ENCODE peak calls at places on chromosomes 4 and X, in seven cellular contexts. E is Peyer's patch, T is fibroblast of lung, Q is WERI-Rb-1, B is esophagus squamous epithelium, W is psoas muscle, D is T-helper 17 cell. F is an unnamed sample. For H3K9me3, the result is how much of the 10 kb centered on the place peaks cover.

GRCh38 chr4:113872426-113873260 is 106.8 kb downstream of the ARSJ start:
- DNase-seq in E (no peak), T (no peak), Q (no peak), B (no peak), W (no peak), D (no peak), F (no peak)

GRCh38 chr4:5446595-5446994 is 261.8 kb downstream of the EVC2 start:
- DNase-seq in E (no peak), T (no peak), Q (no peak), B (no peak), W (no peak), D (no peak), F (no peak)

GRCh38 chr4:85642356-85643100 is 167.6 kb downstream of the ARHGAP24 start:
- DNase-seq in E (no peak), T (no peak), Q (no peak), B (no peak), W (no peak), D (no peak), F (no peak)

GRCh38 chr4:151940926-151941617 is 180.3 kb upstream of the GATB start:
- DNase-seq in E (no peak), T (no peak), Q (no peak), B (no peak), W (no peak), D (no peak), F (no peak)

GRCh38 chr4:32042486-32042885 is 1322.3 kb downstream of the PCDH7 start:
- DNase-seq in E (no peak), T (no peak), Q (no peak), B (no peak), W (no peak), D (no peak), F (no peak)

GRCh38 chr4:119237642-119238041 is 25.1 kb downstream of the USP53 start:
- DNase-seq in E (no peak), T (no peak), Q (no peak), B (no peak), W (no peak), D (no peak), F (no peak)

GRCh38 chr4:2812600-2812932 is 19.7 kb downstream of the SH3BP2 start:
- DNase-seq in E (no peak), T (no peak), Q (no peak), B (no peak), W (no peak), D (no peak), F (no peak)

GRCh38 chr4:25421819-25422511 is 44.9 kb downstream of the ANAPC4 start:
- DNase-seq in E (no peak), T (no peak), Q (no peak), B (no peak), W (no peak), D (no peak), F (no peak)

GRCh38 chrX:138866643-138867042 is 155.1 kb upstream of the FGF13 start:
- DNase-seq in E (no peak), T (no peak), Q (no peak), B (no peak), W (no peak), D (no peak), F (no peak)

GRCh38 chr4:1961563-1961962 is 47.2 kb downstream of the NELFA start:
- DNase-seq in E (no peak), T (no peak), Q (no peak), B (no peak), W (no peak), D (no peak), F (no peak)

GRCh38 chrX:15410430-15410829 is 26.2 kb upstream of the VEGFD start:
- DNase-seq in E (no peak), T (no peak), Q (no peak), B (no peak), W (no peak), D (no peak), F (no peak)

GRCh38 chr4:106333186-106333585 is 16.8 kb downstream of the AIMP1 start:
- DNase-seq in E (no peak), T (no peak), Q (no peak), B (no peak), W (no peak), D (no peak), F (no peak)

GRCh38 chr4:40212674-40213504 is 16.1 kb downstream of the RHOH start:
- DNase-seq in E (no peak), T (peak), Q (no peak), B (no peak), W (no peak), D (no peak), F (no peak)

GRCh38 chrX:45711231-45711630 is 510.6 kb upstream of the DIPK2B start:
- DNase-seq in E (no peak), T (no peak), Q (no peak), B (no peak), W (no peak), D (no peak), F (no peak)

GRCh38 chr4:13409324-13409723 is 74.8 kb downstream of the RAB28 start:
- DNase-seq in E (no peak), T (no peak), Q (no peak), B (no peak), W (no peak), D (no peak), F (no peak)

GRCh38 chr4:3418029-3418762 is 23.6 kb upstream of the HGFAC start:
- DNase-seq in E (no peak), T (no peak), Q (peak), B (no peak), W (no peak), D (no peak), F (no peak)

GRCh38 chr4:56727150-56727549 is 46.1 kb upstream of the HOPX start:
- DNase-seq in E (no peak), T (peak), Q (no peak), B (no peak), W (no peak), D (no peak), F (no peak)

GRCh38 chr4:24226018-24226417 is 336.2 kb upstream of the PPARGC1A start:
- DNase-seq in E (no peak), T (peak), Q (no peak), B (no peak), W (no peak), D (no peak), F (no peak)

GRCh38 chrX:68898661-68899060 is 69.8 kb downstream of the EFNB1 start:
- DNase-seq in E (no peak), T (no peak), Q (no peak), B (no peak), W (no peak), D (no peak), F (no peak)

GRCh38 chr4:26032572-26033320 is 118.7 kb downstream of the SMIM20 start:
- DNase-seq in E (no peak), T (peak), Q (peak), B (no peak), W (peak), D (no peak), F (no peak)

GRCh38 chrX:40871385-40872082 is 136.2 kb upstream of the MED14 start:
- DNase-seq in E (no peak), T (peak), Q (no peak), B (no peak), W (no peak), D (no peak), F (no peak)

GRCh38 chrX:20060961-20061868 is 55.5 kb downstream of the MAP7D2 start:
- DNase-seq in E (peak), T (no peak), Q (no peak), B (no peak), W (no peak), D (no peak), F (no peak)

GRCh38 chr4:10949039-10949728 is 264.6 kb upstream of the CLNK start:
- DNase-seq in E (no peak), T (no peak), Q (no peak), B (no peak), W (no peak), D (no peak), F (no peak)

GRCh38 chr4:173883821-173884220 is 353.8 kb upstream of the HAND2 start:
- DNase-seq in E (no peak), T (peak), Q (no peak), B (no peak), W (no peak), D (no peak), F (no peak)
- H3K9me3 ChIP-seq in E (under half), T (under half), Q (under half), B (under half), W (under half), D (under half), F (under half)

DNA sequence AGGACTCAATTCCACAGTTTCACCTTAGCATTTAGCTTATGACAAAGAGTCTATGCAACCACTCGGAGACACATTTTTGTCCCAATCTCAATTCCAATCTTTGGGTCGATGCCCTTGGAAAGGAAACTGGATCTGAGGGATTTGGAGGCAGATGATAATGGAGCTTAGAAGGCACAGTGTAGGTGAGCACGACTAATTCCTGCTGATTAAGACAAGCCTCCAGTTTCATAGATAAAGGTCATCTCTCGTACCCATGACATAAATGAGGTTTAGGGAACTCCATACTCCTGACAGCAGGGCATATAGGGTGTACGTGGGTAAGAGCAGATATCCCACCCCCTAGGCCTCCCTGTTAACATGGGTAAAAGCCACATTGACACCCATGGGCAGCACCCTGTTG is 24.4 kb upstream of the ZNF718 start:
- DNase-seq in E (no peak), T (no peak), Q (no peak), B (no peak), W (no peak), D (no peak), F (no peak)
- H3K9me3 ChIP-seq in E (under half), T (under half), Q (under half), B (half or more), W (half or more), D (under half), F (under half)

DNA sequence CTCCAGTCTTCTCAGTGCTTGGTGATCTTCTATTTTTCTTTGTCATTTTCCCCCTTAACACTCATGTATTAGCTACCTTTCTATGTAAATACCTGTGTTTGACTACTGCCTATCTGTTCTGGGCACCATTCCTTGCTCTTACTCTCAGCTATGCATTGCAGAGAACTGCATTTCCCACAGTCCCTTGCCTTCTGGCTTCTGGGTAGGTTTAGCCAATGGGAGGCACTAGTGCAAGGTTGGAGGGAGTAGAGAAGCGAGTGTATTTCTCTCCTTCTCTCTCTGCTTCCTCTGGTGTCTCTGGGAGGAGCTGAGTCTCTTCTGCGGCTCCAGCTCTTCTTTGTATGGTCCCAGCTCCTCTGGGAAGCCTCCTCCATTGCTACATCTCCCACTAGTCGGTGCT is 50.5 kb downstream of the CWH43 start:
- DNase-seq in E (no peak), T (no peak), Q (no peak), B (no peak), W (no peak), D (no peak), F (no peak)
- H3K9me3 ChIP-seq in E (under half), T (under half), Q (under half), B (under half), W (under half), D (under half), F (under half)

DNA sequence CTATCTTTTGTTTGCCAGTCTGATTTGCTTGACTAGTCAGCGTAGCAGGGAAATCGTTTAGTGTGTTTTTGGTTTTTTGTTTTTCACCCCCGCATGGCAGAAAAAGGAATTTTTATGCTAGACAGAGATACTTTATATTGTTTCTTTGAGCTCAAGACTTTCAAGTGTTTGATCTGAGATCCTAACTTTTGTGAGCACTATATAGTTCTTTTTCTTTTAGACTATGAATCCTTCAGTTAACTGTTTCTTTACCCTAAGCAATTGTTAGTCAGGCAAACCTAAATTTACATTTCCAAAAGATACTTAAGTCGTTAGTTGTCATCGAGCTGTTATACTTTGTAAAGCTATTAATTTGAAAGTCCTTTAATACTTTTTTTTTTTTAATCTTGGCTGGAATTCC is 73.3 kb downstream of the RAP1GDS1 start:
- DNase-seq in E (no peak), T (no peak), Q (no peak), B (no peak), W (no peak), D (no peak), F (no peak)
- H3K9me3 ChIP-seq in E (under half), T (under half), Q (under half), B (under half), W (under half), D (under half), F (under half)

GRCh38 chr4:18844726-18845125 is 823.2 kb upstream of the LCORL start:
- DNase-seq in E (no peak), T (peak), Q (no peak), B (no peak), W (no peak), D (no peak), F (no peak)
- H3K9me3 ChIP-seq in E (under half), T (under half), Q (under half), B (under half), W (under half), D (under half), F (under half)

DNA sequence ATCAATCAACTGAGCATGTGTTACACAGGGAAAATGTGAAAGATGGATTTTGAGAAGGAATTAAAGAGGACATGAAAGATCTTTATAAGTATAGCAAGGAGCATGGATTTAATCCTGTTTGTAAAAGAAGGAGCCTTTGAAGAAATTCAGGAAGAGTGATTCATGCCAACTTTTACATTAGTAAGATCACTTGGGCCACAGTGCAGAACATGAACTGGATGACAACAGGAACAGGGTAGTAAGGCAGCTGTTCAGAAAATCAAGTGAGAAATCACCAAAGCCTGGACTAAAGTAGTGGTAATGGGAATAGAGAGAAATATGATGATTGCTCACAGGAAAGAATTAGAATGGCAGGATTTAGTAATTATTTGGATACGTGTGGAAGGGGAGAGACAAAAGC is 265.7 kb upstream of the PCDH7 start:
- DNase-seq in E (no peak), T (no peak), Q (no peak), B (no peak), W (no peak), D (no peak), F (no peak)
- H3K9me3 ChIP-seq in E (under half), T (under half), Q (under half), B (under half), W (under half), D (under half), F (under half)